ENCODE peak calls at places on chromosomes 1 and 21, in seven cellular contexts. I, B, F, C, D, J and A are unnamed samples.
A peak's percentile ranks its signal among the peaks of the same experiment; 100 is the strongest.

GRCh38 chr1:87864676-87865075 is 536.0 kb downstream of the LMO4 start:
- DNase-seq in I (no peak), F (no peak), D (no peak), C (no peak), J (no peak), B (no peak), A (no peak)

GRCh38 chr1:233025156-233025555 is 74.7 kb downstream of the NTPCR start:
- DNase-seq in C (peak; percentile 25), B (no peak), F (peak; percentile 45), J (peak; percentile 59), I (peak; percentile 30), D (no peak), A (no peak)

GRCh38 chr1:170663441-170664282 is at the start of gene PRRX1:
- DNase-seq in D (peak; percentile 64), J (no peak), C (no peak), F (no peak), I (peak; percentile 46), B (peak; percentile 75), A (no peak)

GRCh38 chr1:184648160-184648855 is 106.3 kb downstream of the EDEM3 start:
- DNase-seq in J (no peak), F (no peak), I (no peak), D (no peak), B (no peak), C (no peak), A (no peak)

GRCh38 chr1:155226188-155226909 is 17.9 kb downstream of the MTX1 start:
- DNase-seq in I (peak; percentile 72), B (peak; percentile 74), J (peak; percentile 84), F (peak; percentile 64), D (peak; percentile 78), C (peak; percentile 70), A (peak; percentile 85)

GRCh38 chr1:72202761-72203160 is 79.6 kb downstream of the NEGR1 start:
- DNase-seq in D (no peak), J (no peak), B (no peak), C (no peak), F (no peak), I (peak; percentile 45), A (no peak)

GRCh38 chr1:227273557-227273956 is 44.7 kb downstream of the CDC42BPA start:
- DNase-seq in I (peak; percentile 8), F (no peak), B (no peak), J (no peak), D (peak; percentile 16), C (no peak), A (no peak)

GRCh38 chr1:228417471-228418203 is 976 bp upstream of the TRIM17 start:
- DNase-seq in D (no peak), C (no peak), J (no peak), F (no peak), B (no peak), I (no peak), A (no peak)

GRCh38 chr1:234621657-234622335 is 11.8 kb upstream of the IRF2BP2 start:
- DNase-seq in C (no peak), I (peak; percentile 71), D (no peak), F (peak; percentile 38), J (no peak), B (no peak), A (no peak)

GRCh38 chr1:218592688-218593087 is 247.6 kb downstream of the TGFB2 start:
- DNase-seq in J (no peak), B (no peak), D (no peak), I (peak; percentile 54), C (no peak), F (no peak), A (no peak)

GRCh38 chr1:222189218-222189617 is 358.7 kb downstream of the HHIPL2 start:
- DNase-seq in B (no peak), D (no peak), F (no peak), C (no peak), J (no peak), I (no peak), A (no peak)

GRCh38 chr1:212960932-212961331 is 10.6 kb downstream of the VASH2 start:
- DNase-seq in C (no peak), I (no peak), D (no peak), F (no peak), B (no peak), J (no peak), A (no peak)

GRCh38 chr1:67607286-67607685 is 77.7 kb upstream of the GADD45A start:
- DNase-seq in B (no peak), F (no peak), C (no peak), D (no peak), J (no peak), I (no peak), A (no peak)

GRCh38 chr1:58206749-58207148 is 339.8 kb downstream of the OMA1 start:
- DNase-seq in B (no peak), C (no peak), I (no peak), F (no peak), D (no peak), J (no peak), A (no peak)

GRCh38 chr1:205076245-205076761 is 8.0 kb downstream of the TMEM81 start:
- DNase-seq in C (no peak), F (no peak), J (no peak), I (no peak), B (no peak), D (no peak), A (no peak)

GRCh38 chr1:210251680-210252490 is 19.3 kb downstream of the SERTAD4 start:
- DNase-seq in B (no peak), C (no peak), I (no peak), F (no peak), J (no peak), D (no peak), A (no peak)

GRCh38 chr1:27161594-27161993 is 6.7 kb upstream of the SLC9A1 start:
- DNase-seq in J (no peak), D (no peak), I (no peak), C (no peak), F (no peak), B (no peak), A (no peak)

GRCh38 chr1:17636612-17637011 is 97.1 kb downstream of the ARHGEF10L start:
- DNase-seq in J (no peak), F (no peak), I (peak; percentile 40), B (no peak), D (no peak), C (no peak), A (no peak)

GRCh38 chr1:116568925-116569490 is 1.8 kb downstream of the CD58 start:
- DNase-seq in F (no peak), C (no peak), B (no peak), D (no peak), J (no peak), I (no peak), A (no peak)

GRCh38 chr1:96236156-96236739 is 485.3 kb upstream of the PTBP2 start:
- DNase-seq in I (peak; percentile 75), B (no peak), J (no peak), D (peak; percentile 85), C (peak; percentile 2), F (peak; percentile 28), A (no peak)

GRCh38 chr1:185213086-185213485 is 56.1 kb downstream of the SWT1 start:
- DNase-seq in J (no peak), C (no peak), I (peak; percentile 60), B (no peak), F (no peak), D (peak; percentile 4), A (no peak)

GRCh38 chr1:217249857-217250256 is 381.0 kb downstream of the GPATCH2 start:
- DNase-seq in J (no peak), C (no peak), D (no peak), F (no peak), I (no peak), B (no peak), A (no peak)

GRCh38 chr1:64246294-64246917 is 43.0 kb downstream of the UBE2U start:
- DNase-seq in F (no peak), C (peak; percentile 24), D (peak; percentile 74), B (no peak), I (peak; percentile 59), J (no peak), A (no peak)

GRCh38 chr1:170707959-170708666 is 44.2 kb downstream of the PRRX1 start:
- DNase-seq in B (no peak), J (no peak), F (peak; percentile 54), C (peak; percentile 34), D (peak; percentile 95), I (peak; percentile 99), A (no peak)

GRCh38 chr21:22200378-22201092 is 1202.3 kb downstream of the NCAM2 start:
- DNase-seq in B (no peak), C (no peak), I (no peak), J (no peak), F (no peak), D (no peak), A (no peak)

GRCh38 chr21:43188712-43189151 is 19.9 kb downstream of the CRYAA start:
- DNase-seq in J (peak; percentile 50), F (no peak), B (no peak), D (no peak), C (no peak), I (no peak), A (no peak)

GRCh38 chr21:33111577-33111976 is 41.6 kb downstream of the OLIG1 start:
- DNase-seq in B (no peak), D (no peak), I (no peak), F (no peak), C (no peak), J (no peak), A (no peak)

GRCh38 chr1:61210435-61211012 is 128.2 kb downstream of the NFIA start:
- DNase-seq in C (no peak), D (no peak), I (peak; percentile 3), J (no peak), F (no peak), B (no peak), A (no peak)
- TF ChIP-seq CTCF in C (peak; percentile 21), D (no peak), I (no peak), J (peak; percentile 14), F (no peak), B (no peak), A (peak; percentile 20)

GRCh38 chr1:194225781-194226180 is 1039.4 kb upstream of the B3GALT2 start:
- DNase-seq in D (no peak), F (no peak), J (no peak), C (no peak), I (no peak), B (no peak), A (no peak)
- H3K9me3 ChIP-seq in D (no peaks in the 10 kb centered on the region), F (no peaks in the 10 kb centered on the region), J (no peaks in the 10 kb centered on the region), C (no peaks in the 10 kb centered on the region), I (no peaks in the 10 kb centered on the region), B (no peaks in the 10 kb centered on the region), A (peaks cover 5% of the 10 kb centered on the region)

GRCh38 chr1:7518411-7518810 is 252.7 kb upstream of the VAMP3 start:
- DNase-seq in D (no peak), F (no peak), B (no peak), C (no peak), J (no peak), I (no peak), A (no peak)
- H3K27ac ChIP-seq in D (no peak overlapping the region), F (no peak overlapping the region), B (no peak overlapping the region), C (no peak overlapping the region), J (no peak overlapping the region), I (no peak overlapping the region), A (no peak overlapping the region)

GRCh38 chr1:201793306-201793925 is 35.5 kb upstream of the IPO9 start:
- DNase-seq in D (no peak), F (no peak), B (no peak), C (no peak), I (no peak), J (no peak), A (no peak)
- TF ChIP-seq CTCF in D (no peak), F (no peak), B (no peak), C (no peak), I (no peak), J (no peak), A (peak; percentile 40)

DNA sequence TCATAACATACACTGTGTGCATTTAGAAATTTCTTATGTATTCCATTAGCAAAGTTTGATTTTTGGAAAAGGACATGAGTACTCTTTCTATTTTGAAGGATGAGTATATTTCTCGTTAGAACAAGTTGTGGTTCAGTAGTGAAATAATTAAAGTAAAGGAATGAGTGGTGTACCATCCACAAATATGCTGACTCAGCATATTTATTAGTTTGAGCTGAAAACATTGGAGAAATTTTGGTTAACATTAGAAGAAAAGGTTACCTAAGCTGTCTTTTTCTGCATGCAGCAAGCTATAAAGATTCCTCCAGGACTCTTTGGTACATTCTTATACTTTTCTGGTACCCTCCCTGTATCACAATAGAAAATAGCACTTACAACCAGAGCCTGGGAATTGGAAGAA is 5.7 kb upstream of the OR2L5 start:
- DNase-seq in D (no peak), J (no peak), I (no peak), C (no peak), B (no peak), F (no peak), A (no peak)
- H3K9me3 ChIP-seq in D (no peaks in the 10 kb centered on the region), J (peaks cover 12% of the 10 kb centered on the region), I (peaks cover 11% of the 10 kb centered on the region), C (peaks cover 5% of the 10 kb centered on the region), B (no peaks in the 10 kb centered on the region), F (no peaks in the 10 kb centered on the region), A (peaks cover 24% of the 10 kb centered on the region)